ENCODE peak calls at places on chromosomes 16 and 17, in five cellular contexts. T, W, M, C and J are unnamed samples.

GRCh38 chr17:9843152-9844010 is 17.7 kb downstream of the GLP2R start:
- DNase-seq in T (no peak), W (no peak), C (peak), M (no peak), J (no peak)

GRCh38 chr17:13635951-13636350 is 34.2 kb upstream of the HS3ST3A1 start:
- DNase-seq in T (no peak), C (no peak), W (peak), M (no peak), J (no peak)

GRCh38 chr16:80784951-80785350 is 19.4 kb downstream of the CDYL2 start:
- DNase-seq in T (no peak), W (no peak), M (no peak), C (no peak), J (no peak)

GRCh38 chr17:61459968-61460718 is 7.9 kb downstream of the TBX4 start:
- DNase-seq in C (no peak), T (no peak), M (no peak), W (no peak), J (peak)

GRCh38 chr17:1764274-1764673 is 2.4 kb downstream of the SERPINF1 start:
- DNase-seq in C (peak), T (peak), M (peak), W (no peak), J (peak)

GRCh38 chr16:17258848-17259713 is 211.7 kb downstream of the XYLT1 start:
- DNase-seq in W (peak), C (peak), M (no peak), T (no peak), J (no peak)

GRCh38 chr16:66360624-66361324 is 5.7 kb upstream of the CDH5 start:
- DNase-seq in T (no peak), C (no peak), W (no peak), M (no peak), J (no peak)

GRCh38 chr17:3835410-3836229 is 10.4 kb downstream of the NCBP3 start:
- DNase-seq in T (no peak), W (no peak), M (peak), C (no peak), J (no peak)

GRCh38 chr17:19897901-19898300 is 30.2 kb upstream of the ULK2 start:
- DNase-seq in C (peak), W (peak), T (peak), M (no peak), J (no peak)

GRCh38 chr16:23355106-23355670 is 53.1 kb downstream of the SCNN1B start:
- DNase-seq in W (no peak), M (peak), T (no peak), C (no peak), J (no peak)

GRCh38 chr17:40427002-40427491 is 9.4 kb upstream of the TOP2A start:
- DNase-seq in T (no peak), W (no peak), M (no peak), C (no peak), J (no peak)

GRCh38 chr16:88618956-88619667 is 19.3 kb upstream of the IL17C start:
- DNase-seq in W (no peak), M (no peak), T (no peak), C (no peak), J (no peak)

GRCh38 chr16:3963886-3964685 is 83.6 kb upstream of the CREBBP start:
- DNase-seq in W (no peak), M (peak), T (no peak), C (no peak), J (no peak)

GRCh38 chr17:72117748-72118587 is 2.9 kb upstream of the SOX9 start:
- DNase-seq in T (no peak), W (no peak), M (no peak), C (no peak), J (no peak)

GRCh38 chr17:35291802-35292201 is 48.9 kb downstream of the SLFN5 start:
- DNase-seq in M (no peak), C (peak), T (no peak), W (no peak), J (no peak)

GRCh38 chr17:9937164-9937835 is 32.2 kb upstream of the RCVRN start:
- DNase-seq in C (no peak), T (no peak), W (no peak), M (no peak), J (no peak)

GRCh38 chr16:55480228-55480655 is 1.2 kb downstream of the MMP2 start:
- DNase-seq in C (peak), W (peak), M (peak), T (peak), J (peak)

GRCh38 chr16:77816293-77816692 is 27.9 kb downstream of the VAT1L start:
- DNase-seq in T (peak), M (no peak), C (peak), W (no peak), J (no peak)

GRCh38 chr17:5110816-5111215 is 862 bp downstream of the ZNF232 start:
- DNase-seq in M (no peak), W (peak), T (no peak), C (no peak), J (no peak)

DNA sequence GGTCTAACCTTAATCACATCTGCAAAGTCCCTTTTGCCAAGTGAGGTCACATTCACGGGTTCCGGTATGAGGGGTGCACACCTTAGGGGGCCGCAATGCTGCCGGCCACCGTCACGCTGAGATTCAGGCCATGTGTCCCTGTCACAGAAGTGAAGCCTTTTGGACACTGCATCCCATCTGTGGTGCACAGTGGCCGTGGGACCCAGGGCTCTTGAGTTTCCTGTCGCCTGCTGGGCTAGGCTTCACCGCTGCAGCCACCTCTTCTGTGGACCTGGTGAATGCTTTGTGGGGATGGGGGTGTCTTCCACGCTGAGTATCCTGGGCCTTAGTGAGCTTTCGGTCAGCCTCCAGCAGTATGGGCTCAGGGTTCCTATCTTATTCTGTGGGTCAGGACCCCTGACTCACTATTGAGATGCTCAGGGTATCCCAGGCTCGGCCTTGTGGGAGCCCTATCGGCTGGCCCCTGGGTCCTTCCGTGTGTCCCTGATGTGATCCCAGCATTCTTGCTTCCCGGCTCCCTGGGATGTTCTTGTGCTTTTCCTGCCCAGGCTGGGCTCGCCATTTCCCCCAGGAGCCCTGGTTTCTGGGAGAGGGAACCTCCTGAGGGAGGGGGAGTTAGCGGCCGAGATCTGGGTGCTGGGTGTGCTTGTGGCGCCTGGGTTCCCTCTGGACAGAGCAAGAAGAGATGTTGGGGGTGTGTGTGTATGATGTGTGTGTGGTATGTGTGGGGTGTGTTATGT is 4.9 kb upstream of the SLC38A10 start:
- DNase-seq in C (no peak), M (no peak), T (no peak), W (no peak), J (no peak)
- H3K27ac ChIP-seq in C (no peak), M (no peak), T (no peak), W (no peak), J (no peak)

GRCh38 chr17:8159459-8160223 is 3.1 kb downstream of the VAMP2 start:
- DNase-seq in W (no peak), C (no peak), T (no peak), M (peak), J (peak)
- H3K27ac ChIP-seq in W (no peak), C (no peak), T (no peak), M (no peak), J (peak)

GRCh38 chr17:74763565-74764387 is 12.4 kb downstream of the NAT9 start:
- DNase-seq in T (no peak), C (no peak), W (no peak), M (no peak), J (no peak)
- H3K27ac ChIP-seq in T (no peak), C (no peak), W (no peak), M (no peak), J (no peak)

DNA sequence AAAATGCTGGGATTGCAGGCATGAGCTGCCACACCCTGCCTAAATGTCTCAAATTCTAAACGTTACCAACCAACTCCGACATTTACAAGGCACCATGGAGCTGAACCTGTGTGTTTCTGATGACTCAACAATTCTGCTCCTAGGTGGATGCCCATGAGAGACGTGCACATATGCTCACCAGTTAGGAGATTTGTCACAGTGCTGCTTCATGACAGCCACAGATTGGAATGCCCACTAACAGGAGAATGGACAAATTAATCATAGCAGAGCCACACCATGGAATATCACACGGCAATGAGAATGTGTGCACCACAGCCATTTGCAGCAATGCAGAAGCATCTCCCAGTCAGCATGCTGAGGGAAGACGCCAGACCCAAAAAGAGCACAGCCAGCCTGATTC is 8.0 kb upstream of the KCNG4 start:
- DNase-seq in C (peak), T (no peak), M (no peak), W (no peak), J (no peak)
- H3K27ac ChIP-seq in C (no peak), T (no peak), M (no peak), W (no peak), J (no peak)

GRCh38 chr17:80632046-80632581 is 87.5 kb downstream of the RPTOR start:
- DNase-seq in T (no peak), M (no peak), C (peak), W (peak), J (no peak)
- H3K27ac ChIP-seq in T (no peak), M (no peak), C (no peak), W (no peak), J (no peak)